ENCODE peak calls at places on chromosomes 7 and 10, in seven cellular contexts. R, V, N, J, S, U and Z are unnamed samples.

GRCh38 chr7:24477807-24478655 is 95.2 kb upstream of the PALS2 start:
- DNase-seq in V (no peak), R (peak; percentile 43), S (peak; percentile 19), U (peak; percentile 10), J (no peak), N (peak; percentile 84), Z (peak; percentile 87)

GRCh38 chr10:29634105-29634504 is 666 bp downstream of the SVIL start:
- DNase-seq in J (no peak), N (no peak), V (no peak), S (no peak), U (no peak), R (peak; percentile 76), Z (no peak)

GRCh38 chr10:97896756-97897155 is 47.1 kb downstream of the GOLGA7B start:
- DNase-seq in N (no peak), S (no peak), V (no peak), U (no peak), R (no peak), J (no peak), Z (no peak)

GRCh38 chr7:84117304-84117703 is 77.3 kb downstream of the SEMA3A start:
- DNase-seq in R (no peak), S (no peak), U (no peak), N (no peak), J (no peak), V (no peak), Z (no peak)

GRCh38 chr7:26520483-26520882 is 228.8 kb downstream of the SNX10 start:
- DNase-seq in V (no peak), S (no peak), N (no peak), R (no peak), J (no peak), U (no peak), Z (no peak)

GRCh38 chr10:59433720-59434428 is 71.5 kb upstream of the FAM13C start:
- DNase-seq in N (no peak), V (no peak), R (peak; percentile 20), J (no peak), U (no peak), S (no peak), Z (no peak)

GRCh38 chr7:106031271-106032029 is 68.4 kb downstream of the CDHR3 start:
- DNase-seq in S (no peak), J (no peak), V (no peak), U (no peak), N (no peak), R (no peak), Z (no peak)

GRCh38 chr7:136958016-136958415 is 89.6 kb downstream of the CHRM2 start:
- DNase-seq in R (no peak), J (no peak), U (no peak), V (no peak), N (no peak), S (no peak), Z (no peak)

GRCh38 chr10:113982745-113983144 is 60.9 kb upstream of the ADRB1 start:
- DNase-seq in V (no peak), N (no peak), S (no peak), R (peak; percentile 42), U (no peak), J (no peak), Z (no peak)

GRCh38 chr7:40810274-40810673 is 675.5 kb downstream of the SUGCT start:
- DNase-seq in R (no peak), N (no peak), V (no peak), U (no peak), J (no peak), S (no peak), Z (no peak)

GRCh38 chr7:128728608-128729007 is 10.6 kb upstream of the CALU start:
- DNase-seq in N (peak; percentile 31), U (no peak), R (peak; percentile 70), J (no peak), V (no peak), S (no peak), Z (no peak)

GRCh38 chr7:28106316-28106957 is 74.2 kb downstream of the JAZF1 start:
- DNase-seq in R (no peak), V (no peak), J (no peak), S (no peak), N (no peak), U (no peak), Z (no peak)

GRCh38 chr7:105478606-105479005 is 43.5 kb downstream of the PUS7 start:
- DNase-seq in R (no peak), V (no peak), U (no peak), N (no peak), J (no peak), S (no peak), Z (no peak)

GRCh38 chr10:126504051-126504760 is 115.9 kb upstream of the ADAM12 start:
- DNase-seq in S (peak; percentile 23), R (peak; percentile 66), N (peak; percentile 78), U (peak; percentile 71), V (peak; percentile 44), J (no peak), Z (peak; percentile 94)

GRCh38 chr7:28200598-28200997 is 20.0 kb upstream of the JAZF1 start:
- DNase-seq in U (no peak), R (no peak), V (no peak), S (no peak), N (no peak), J (no peak), Z (no peak)

GRCh38 chr7:117995850-117996650 is 122.8 kb upstream of the CTTNBP2 start:
- DNase-seq in V (no peak), J (no peak), R (peak; percentile 75), U (no peak), S (no peak), N (no peak), Z (no peak)

GRCh38 chr7:121515181-121515580 is 119.1 kb upstream of the FAM3C start:
- DNase-seq in N (no peak), J (no peak), S (no peak), R (peak; percentile 79), V (no peak), U (no peak), Z (no peak)

GRCh38 chr7:148772297-148773089 is 73.8 kb downstream of the CUL1 start:
- DNase-seq in N (peak; percentile 82), S (peak; percentile 71), R (peak; percentile 98), V (no peak), U (no peak), J (no peak), Z (peak; percentile 92)

GRCh38 chr10:74981831-74982633 is 129.4 kb upstream of the SAMD8 start:
- DNase-seq in S (no peak), R (no peak), J (no peak), N (no peak), V (no peak), U (no peak), Z (no peak)